ENCODE peak calls at places on chromosomes 11 and 22, in six cellular contexts. I is HepG2, O is GM12878, D is Panc1, F is HCT116, T is K562. C is an unnamed sample.

GRCh38 chr11:79243412-79244174 is 197.2 kb downstream of the TENM4 start:
- ATAC-seq in I (no peak), T (no peak), F (no peak), D (no peak), O (no peak), C (no peak)

GRCh38 chr11:114099392-114100178 is 40.1 kb downstream of the ZBTB16 start:
- ATAC-seq in D (no peak), F (no peak), T (no peak), I (no peak), O (no peak), C (peak; percentile 20)

GRCh38 chr11:61730222-61730994 is 22.0 kb upstream of the MYRF start:
- ATAC-seq in O (no peak), D (peak; percentile 76), I (no peak), T (no peak), F (peak; percentile 78), C (no peak)

GRCh38 chr11:73578786-73579185 is 19.1 kb downstream of the FAM168A start:
- ATAC-seq in D (peak; percentile 48), O (peak; percentile 89), I (peak; percentile 69), T (no peak), F (no peak), C (no peak)

GRCh38 chr22:45946805-45947600 is 30.0 kb downstream of the WNT7B start:
- ATAC-seq in T (no peak), O (no peak), I (no peak), F (no peak), D (peak; percentile 11), C (no peak)

GRCh38 chr11:19419021-19419750 is 178.4 kb upstream of the E2F8 start:
- ATAC-seq in F (no peak), O (no peak), I (no peak), T (no peak), D (no peak), C (peak; percentile 71)

GRCh38 chr11:120786206-120786735 is 237.6 kb upstream of the TBCEL start:
- ATAC-seq in T (no peak), I (no peak), F (no peak), O (no peak), D (no peak), C (no peak)

GRCh38 chr22:30265851-30266444 is 703 bp downstream of the OSM start:
- ATAC-seq in O (peak; percentile 83), T (peak; percentile 66), F (no peak), I (no peak), D (no peak), C (no peak)

GRCh38 chr11:1844221-1845094 is 5.7 kb downstream of the TNNI2 start:
- ATAC-seq in D (no peak), F (no peak), T (peak; percentile 91), I (no peak), O (peak; percentile 9), C (peak; percentile 52)
- TF ChIP-seq POLR2AphosphoS5 in D (no peak), F (no peak), T (peak; percentile 63), I (no peak), O (no peak), C (no peak)

DNA sequence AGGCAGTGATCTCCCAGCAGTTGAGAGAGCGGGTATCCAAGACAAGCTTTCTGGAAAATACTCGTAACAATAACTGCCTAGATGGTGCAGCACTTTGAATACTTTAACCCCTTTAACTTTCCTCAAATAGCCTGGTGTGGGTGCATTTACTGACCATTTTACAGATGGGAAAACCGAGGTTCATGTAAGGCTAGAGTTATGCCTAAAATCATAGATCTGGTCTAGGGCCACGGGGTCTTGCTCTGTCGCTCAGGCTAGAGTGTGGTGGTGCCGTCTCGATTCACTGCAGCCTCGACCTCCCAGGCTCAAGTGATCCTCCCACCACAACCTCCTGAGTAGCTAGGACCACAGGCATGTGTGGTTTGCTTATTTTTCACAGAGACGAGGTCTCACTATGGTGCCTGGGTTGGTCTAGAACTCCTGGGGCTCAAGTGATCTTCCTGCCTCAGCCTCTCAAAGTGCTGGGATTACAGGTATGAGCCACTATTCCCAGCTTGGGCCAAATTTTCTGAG is 269.2 kb upstream of the SYN3 start:
- ATAC-seq in F (no peak), D (no peak), T (no peak), O (no peak), I (no peak), C (no peak)
- H3K27ac ChIP-seq in F (no peak overlapping the region), D (no peak overlapping the region), T (no peak overlapping the region), O (no peak overlapping the region), I (no peak overlapping the region), C (no peak overlapping the region)

DNA sequence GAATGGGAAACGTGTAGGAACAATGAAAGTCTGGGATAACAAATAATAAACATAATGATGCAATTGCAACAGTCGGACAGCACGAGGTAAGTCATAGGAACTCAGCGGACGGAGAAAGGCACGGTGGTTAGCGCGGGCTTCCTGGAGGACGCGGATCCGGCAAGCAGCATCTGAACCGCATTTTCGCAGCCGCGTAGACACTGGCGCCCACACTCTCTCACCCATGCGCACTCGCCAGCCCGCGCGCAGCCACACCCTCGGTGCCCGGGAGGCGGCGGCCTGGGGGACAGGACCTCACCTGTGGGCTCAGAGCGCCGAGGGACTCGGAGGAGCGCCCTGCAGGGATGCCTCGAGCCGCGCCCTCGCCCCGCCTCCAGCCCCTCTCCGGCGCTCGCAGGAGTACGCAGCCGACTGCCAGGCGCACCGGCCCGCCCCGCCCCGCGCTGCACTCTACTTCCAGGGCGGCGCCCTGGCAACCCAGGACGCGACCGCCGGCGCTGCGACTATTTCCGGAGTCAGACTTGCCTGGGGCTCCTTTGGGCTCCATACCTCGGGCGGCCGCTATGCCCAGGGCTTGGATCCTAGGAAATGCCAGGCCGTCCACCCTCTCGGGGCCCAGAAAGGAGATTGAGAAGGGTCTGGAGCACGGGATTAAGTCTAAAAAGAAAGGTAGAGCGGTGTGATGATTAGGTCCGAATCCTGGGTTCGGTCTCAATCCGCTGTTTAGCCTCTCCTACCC is at the start of gene TTLL1:
- ATAC-seq in D (peak; percentile 97), I (peak; percentile 94), T (peak; percentile 99), O (peak; percentile 96), F (peak; percentile 95), C (peak; percentile 96)
- TF ChIP-seq POLR2AphosphoS5 in D (peak; percentile 40), I (peak; percentile 79), T (no peak), O (no peak), F (peak; percentile 72), C (peak; percentile 16)

GRCh38 chr11:64021742-64022067 is 14.0 kb upstream of the FLRT1 start:
- ATAC-seq in I (no peak), O (no peak), F (no peak), D (no peak), T (no peak), C (no peak)
- H3K27ac ChIP-seq in I (no peak overlapping the region), O (no peak overlapping the region), F (no peak overlapping the region), D (no peak overlapping the region), T (no peak overlapping the region), C (no peak overlapping the region)

C was measured in gastroesophageal sphincter.